ENCODE peak calls at places on chromosomes 4 and X, in six cellular contexts. P is transverse colon, O is psoas muscle, D is Panc1, X is cardiac muscle cell, H is tibial artery. L is an unnamed sample. For H3K36me3, the result is how much of the 10 kb centered on the place peaks cover.

GRCh38 chrX:72393836-72394517 is 88.3 kb upstream of the CITED1 start:
- DNase-seq in H (no peak), X (no peak), P (no peak), O (no peak), D (no peak), L (no peak)

GRCh38 chrX:67555578-67556203 is 11.9 kb downstream of the AR start:
- DNase-seq in X (peak), P (peak), O (peak), H (no peak), D (peak), L (no peak)

GRCh38 chrX:73068467-73069364 is 10.6 kb downstream of the PABPC1L2A start:
- DNase-seq in D (no peak), H (no peak), X (no peak), P (no peak), O (no peak), L (no peak)

GRCh38 chrX:134622813-134623185 is 35.5 kb downstream of the PLAC1 start:
- DNase-seq in P (no peak), X (peak), H (no peak), O (no peak), D (no peak), L (no peak)

GRCh38 chr4:40515398-40516293 is 114.0 kb downstream of the RBM47 start:
- DNase-seq in D (no peak), O (peak), P (peak), H (peak), X (peak), L (no peak)

GRCh38 chrX:50726296-50726695 is 87.7 kb downstream of the SHROOM4 start:
- DNase-seq in P (no peak), D (no peak), O (no peak), H (no peak), X (no peak), L (no peak)

GRCh38 chr4:185738038-185738552 is 73.9 kb downstream of the SORBS2 start:
- DNase-seq in P (no peak), O (no peak), D (no peak), H (no peak), X (peak), L (no peak)

GRCh38 chr4:149884529-149885206 is 69.0 kb upstream of the IQCM start:
- DNase-seq in D (no peak), H (no peak), X (no peak), O (no peak), P (peak), L (no peak)

GRCh38 chr4:39621582-39621981 is 17.1 kb downstream of the SMIM14 start:
- DNase-seq in D (no peak), X (peak), O (peak), P (peak), H (peak), L (no peak)

GRCh38 chrX:48957477-48957826 is at the start of gene OTUD5:
- DNase-seq in D (no peak), X (no peak), H (peak), O (peak), P (no peak), L (peak)

GRCh38 chrX:40140706-40141499 is 43.1 kb upstream of the BCOR start:
- DNase-seq in P (no peak), D (no peak), O (peak), X (peak), H (peak), L (no peak)

GRCh38 chr4:67721770-67722597 is 21.0 kb upstream of the UBA6 start:
- DNase-seq in X (peak), D (no peak), O (no peak), P (no peak), H (no peak), L (no peak)

GRCh38 chr4:42673084-42673429 is 16.2 kb upstream of the ATP8A1 start:
- DNase-seq in O (peak), D (no peak), P (no peak), H (peak), X (peak), L (no peak)

GRCh38 chr4:83629945-83630684 is 94.2 kb downstream of the GPAT3 start:
- DNase-seq in P (peak), O (no peak), H (peak), D (no peak), X (peak), L (no peak)

GRCh38 chr4:165994706-165995105 is 121.7 kb downstream of the TLL1 start:
- DNase-seq in D (no peak), X (peak), H (no peak), P (no peak), O (no peak), L (no peak)

GRCh38 chrX:71870337-71871098 is 40.1 kb upstream of the NHSL2 start:
- DNase-seq in X (peak), D (no peak), H (no peak), P (no peak), O (no peak), L (no peak)

GRCh38 chr4:81565137-81565870 is 93.6 kb upstream of the RASGEF1B start:
- DNase-seq in O (peak), H (peak), D (no peak), X (peak), P (peak), L (no peak)

GRCh38 chr4:1595789-1596325 is 88.3 kb downstream of the FAM53A start:
- DNase-seq in O (no peak), D (no peak), H (no peak), P (no peak), X (no peak), L (no peak)

GRCh38 chr4:78185117-78185516 is 128.0 kb downstream of the FRAS1 start:
- DNase-seq in D (no peak), X (no peak), H (no peak), O (no peak), P (no peak), L (no peak)

GRCh38 chrX:153411255-153411987 is at the start of gene ZFP92:
- DNase-seq in D (no peak), X (peak), O (peak), P (peak), H (no peak), L (peak)
- H3K27ac ChIP-seq in D (no peak), X (no peak), O (no peak), P (no peak), H (no peak), L (no peak)

GRCh38 chr4:139528377-139529005 is 27.5 kb downstream of the SETD7 start:
- DNase-seq in X (peak), D (no peak), P (peak), O (peak), H (peak), L (no peak)
- H3K36me3 ChIP-seq in X (under half), D (under half), P (under half), O (under half), H (half or more), L (under half)

GRCh38 chr4:53592686-53593641 is 1.7 kb upstream of the LNX1 start:
- DNase-seq in H (peak), X (peak), D (no peak), O (peak), P (peak), L (no peak)

GRCh38 chr4:53596901-53597300 is 5.6 kb upstream of the LNX1 start:
- DNase-seq in X (no peak), P (no peak), D (no peak), H (no peak), O (no peak), L (no peak)

GRCh38 chr4:53595823-53596222 is 4.5 kb upstream of the LNX1 start:
- DNase-seq in X (no peak), O (no peak), H (no peak), P (no peak), D (no peak), L (no peak)

GRCh38 chr4:53593765-53594164 is 2.5 kb upstream of the LNX1 start:
- DNase-seq in X (no peak), O (no peak), H (no peak), D (no peak), P (no peak), L (no peak)

DNA sequence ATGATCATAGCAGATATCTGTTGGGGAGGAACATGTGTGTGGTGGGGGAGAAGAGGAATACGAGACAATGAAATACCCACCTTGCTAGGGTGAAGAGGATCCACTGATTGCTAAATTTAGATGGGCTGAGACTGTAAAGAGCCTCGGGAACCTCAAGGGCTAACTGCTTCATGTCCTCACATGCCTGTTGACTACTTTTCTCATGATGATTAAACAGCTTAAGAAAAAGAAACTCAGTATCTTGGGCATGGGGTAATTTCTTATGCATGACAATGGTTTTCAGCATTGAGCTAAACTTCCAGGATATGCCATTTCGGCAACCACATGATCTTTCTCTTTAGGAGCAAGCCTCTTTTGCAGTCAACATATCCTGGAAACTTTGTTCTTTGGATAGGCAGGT is 3.9 kb upstream of the LNX1 start:
- DNase-seq in D (no peak), O (no peak), P (no peak), X (no peak), H (no peak), L (no peak)
- H3K27ac ChIP-seq in D (no peak), O (no peak), P (no peak), X (no peak), H (no peak), L (no peak)

GRCh38 chr4:153593166-153593565 is 90.9 kb upstream of the TLR2 start:
- DNase-seq in P (no peak), O (no peak), D (no peak), X (no peak), H (no peak), L (no peak)
- H3K36me3 ChIP-seq in P (under half), O (under half), D (under half), X (under half), H (half or more), L (under half)

DNA sequence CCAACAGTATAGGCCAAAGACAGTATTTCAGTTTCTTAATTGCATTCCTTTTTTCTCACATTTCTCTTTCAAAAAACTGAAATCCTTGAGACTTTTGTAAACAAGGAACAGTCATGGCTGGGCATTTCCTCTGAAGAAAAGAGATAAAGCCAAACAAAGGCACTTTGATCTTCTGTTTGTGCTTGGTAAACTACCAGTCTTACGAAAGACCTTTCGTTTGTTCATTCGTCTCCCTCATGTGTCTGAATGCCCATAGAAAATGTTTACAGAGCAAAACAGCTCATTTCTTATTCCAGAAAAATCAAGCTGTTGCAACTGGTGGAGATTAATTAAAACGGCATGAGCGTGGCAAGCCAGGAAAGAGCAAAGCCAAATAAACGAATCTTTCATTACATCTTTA is 178.0 kb downstream of the GASK1B start:
- DNase-seq in P (no peak), H (no peak), X (peak), D (no peak), O (no peak), L (no peak)
- H3K27ac ChIP-seq in P (no peak), H (no peak), X (no peak), D (no peak), O (no peak), L (no peak)

GRCh38 chr4:102612195-102612594 is 111.0 kb downstream of the NFKB1 start:
- DNase-seq in H (no peak), X (no peak), P (no peak), D (no peak), O (no peak), L (no peak)

GRCh38 chr4:102610476-102610875 is 109.3 kb downstream of the NFKB1 start:
- DNase-seq in X (no peak), H (no peak), O (no peak), D (no peak), P (peak), L (no peak)

GRCh38 chr4:102614801-102615200 is 113.6 kb downstream of the NFKB1 start:
- DNase-seq in P (peak), X (no peak), H (no peak), D (no peak), O (no peak), L (peak)

GRCh38 chr4:102610007-102610406 is 108.8 kb downstream of the NFKB1 start:
- DNase-seq in O (no peak), D (no peak), X (peak), H (no peak), P (no peak), L (no peak)

DNA sequence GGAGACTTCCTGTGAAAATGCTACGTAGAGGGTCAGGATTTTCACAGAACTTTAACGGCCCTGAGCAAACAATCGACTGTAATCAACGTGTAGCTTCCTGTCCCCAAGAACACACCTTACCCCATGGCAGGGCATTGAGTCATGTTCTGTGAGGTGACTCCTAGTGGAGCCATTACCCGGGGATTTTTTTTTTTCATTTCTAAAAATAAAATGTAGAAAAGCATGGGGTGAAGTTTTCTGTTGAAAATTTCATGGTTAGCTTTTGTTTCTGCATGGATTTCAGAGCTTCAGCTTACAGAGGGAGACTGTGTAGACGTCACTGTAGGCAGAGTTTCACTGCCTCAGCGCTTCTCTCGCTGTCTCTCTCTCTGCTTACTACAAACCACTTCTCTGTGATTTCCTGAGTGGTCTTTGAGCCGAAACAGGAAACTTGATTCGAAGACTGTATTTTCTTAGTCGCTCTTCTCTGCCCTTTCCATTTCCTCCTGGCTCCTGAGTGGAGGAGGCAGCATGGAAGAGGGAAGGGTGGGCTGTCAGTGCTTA is 111.7 kb downstream of the NFKB1 start:
- DNase-seq in O (no peak), H (no peak), X (no peak), P (no peak), D (no peak), L (peak)
- H3K36me3 ChIP-seq in O (under half), H (half or more), X (under half), P (under half), D (under half), L (under half)

DNA sequence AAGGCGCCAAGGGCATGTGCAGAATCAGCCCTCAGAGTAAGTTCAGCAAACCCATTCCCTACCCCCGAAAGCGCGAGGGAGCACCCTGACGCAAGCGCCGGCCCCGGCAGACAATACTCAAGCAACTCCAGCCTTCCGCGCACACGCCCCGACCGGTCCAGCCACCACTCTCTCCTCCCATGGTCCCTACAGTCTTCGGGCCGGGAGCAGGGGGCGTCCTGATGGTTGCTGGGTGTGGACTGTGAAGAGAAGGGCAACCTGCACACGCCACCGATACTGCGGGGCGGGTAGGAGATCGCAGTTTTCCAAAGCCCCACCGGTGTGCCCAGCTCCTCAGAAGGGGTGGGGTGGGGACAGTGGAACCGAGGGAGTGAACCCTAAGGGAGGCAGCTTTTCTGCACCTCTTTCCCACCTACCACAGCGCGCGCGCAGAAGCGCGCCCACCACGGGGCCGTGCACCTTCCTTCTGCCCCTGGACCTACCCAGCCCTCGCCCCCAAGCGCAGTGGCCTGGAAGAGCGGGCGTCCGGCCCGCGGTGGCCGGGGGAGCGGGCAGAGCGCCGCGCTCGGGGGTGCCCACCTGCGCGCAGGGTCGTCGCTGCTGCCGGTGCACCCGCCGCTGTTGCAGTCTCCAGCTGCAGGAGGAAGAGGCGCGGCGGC is 650.2 kb upstream of the DIPK2B start:
- DNase-seq in P (peak), X (peak), O (peak), H (peak), D (no peak), L (peak)
- H3K27ac ChIP-seq in P (no peak), X (no peak), O (no peak), H (no peak), D (peak), L (peak)